ENCODE peak calls at places on chromosomes 13 and 19, in ten cellular contexts. V is pancreas, A is spleen, X is ascending aorta, U is nephron progenitor cell, O is cardiac muscle cell, F is uterus, M is hepatocyte, B is fibroblast of lung, H is omental fat pad. Q is an unnamed sample.

GRCh38 chr13:30334663-30335386 is 27.5 kb upstream of the KATNAL1 start:
- DNase-seq in X (no peak), H (no peak), O (peak; percentile 31), B (no peak), V (no peak), M (no peak), F (no peak), A (no peak), U (no peak), Q (no peak)

GRCh38 chr13:30763786-30764440 is 28.6 kb downstream of the ALOX5AP start:
- DNase-seq in U (no peak), H (no peak), A (no peak), F (no peak), O (no peak), X (no peak), B (peak; percentile 19), M (no peak), V (no peak), Q (no peak)

GRCh38 chr13:75870397-75870801 is 234.3 kb downstream of the LMO7 start:
- DNase-seq in A (no peak), O (peak; percentile 33), M (peak; percentile 45), U (no peak), X (no peak), V (no peak), F (peak; percentile 17), B (peak; percentile 43), H (no peak), Q (no peak)

GRCh38 chr13:57627663-57628062 is 3.9 kb upstream of the PCDH17 start:
- DNase-seq in U (no peak), B (peak; percentile 59), X (no peak), O (peak; percentile 50), H (no peak), M (peak; percentile 55), A (no peak), V (no peak), F (no peak), Q (no peak)

GRCh38 chr19:33207903-33208302 is 13.8 kb downstream of the LRP3 start:
- DNase-seq in U (no peak), B (no peak), A (no peak), M (no peak), F (no peak), V (peak; percentile 6), X (no peak), H (no peak), O (no peak), Q (no peak)

GRCh38 chr13:36431204-36432105 is 840 bp upstream of the CCNA1 start:
- DNase-seq in V (no peak), X (no peak), U (peak; percentile 41), O (peak; percentile 42), B (no peak), H (no peak), F (peak; percentile 17), A (peak; percentile 83), M (peak; percentile 48), Q (no peak)

GRCh38 chr13:87872813-87873212 is 201.6 kb downstream of the SLITRK5 start:
- DNase-seq in F (no peak), X (no peak), A (no peak), V (no peak), B (peak; percentile 45), U (no peak), M (no peak), H (no peak), O (no peak), Q (no peak)

GRCh38 chr13:79462895-79463294 is 18.1 kb upstream of the NDFIP2 start:
- DNase-seq in U (no peak), B (no peak), M (no peak), H (no peak), O (no peak), X (no peak), A (no peak), V (no peak), F (no peak), Q (no peak)

GRCh38 chr13:101382086-101382485 is 34.2 kb downstream of the NALCN start:
- DNase-seq in A (no peak), F (no peak), B (no peak), H (no peak), M (no peak), V (no peak), O (no peak), U (no peak), X (no peak), Q (no peak)

GRCh38 chr19:56625708-56626107 is 17.3 kb upstream of the SMIM17 start:
- DNase-seq in U (no peak), B (no peak), O (no peak), F (no peak), X (no peak), V (no peak), H (no peak), A (no peak), M (no peak), Q (no peak)

GRCh38 chr19:6752257-6753177 is 13.0 kb downstream of the TRIP10 start:
- DNase-seq in H (no peak), M (peak; percentile 91), B (no peak), O (peak; percentile 48), F (no peak), U (peak; percentile 66), A (peak; percentile 76), X (no peak), V (no peak), Q (no peak)

GRCh38 chr13:91079190-91079589 is 268.3 kb upstream of the MIR17HG start:
- DNase-seq in F (no peak), V (no peak), A (no peak), X (no peak), M (no peak), H (no peak), O (no peak), B (no peak), U (no peak), Q (no peak)
- TF ChIP-seq CTCF in F (no peak), V (no peak), A (no peak), X (no peak), M (no peak), H (no peak), O (no peak), B (no peak), U (no peak), Q (no peak)

GRCh38 chr19:383922-384800 is 24.8 kb downstream of the C2CD4C start:
- DNase-seq in A (peak; percentile 75), U (peak; percentile 65), H (peak; percentile 19), X (no peak), V (no peak), F (no peak), M (peak; percentile 49), O (peak; percentile 64), B (no peak), Q (no peak)
- TF ChIP-seq CTCF in A (peak; percentile 59), U (peak; percentile 73), H (no peak), X (no peak), V (peak; percentile 50), F (peak; percentile 48), M (peak; percentile 60), O (peak; percentile 22), B (peak; percentile 35), Q (peak; percentile 37)

GRCh38 chr19:7861619-7862412 is 12.4 kb downstream of the PRR36 start:
- DNase-seq in F (no peak), V (no peak), H (no peak), O (no peak), M (no peak), A (no peak), B (no peak), U (no peak), X (no peak), Q (no peak)
- TF ChIP-seq CTCF in F (no peak), V (no peak), H (no peak), O (no peak), M (no peak), A (no peak), B (no peak), U (peak; percentile 23), X (no peak), Q (no peak)

GRCh38 chr19:35216833-35217707 is 11.5 kb downstream of the FAM187B start:
- DNase-seq in M (peak; percentile 55), U (no peak), F (no peak), O (no peak), V (no peak), X (no peak), B (no peak), A (peak; percentile 80), H (no peak), Q (peak; percentile 85)
- TF ChIP-seq CTCF in M (peak; percentile 20), U (no peak), F (no peak), O (no peak), V (no peak), X (no peak), B (no peak), A (peak; percentile 29), H (no peak), Q (no peak)